ENCODE peak calls at places on chromosomes 11 and 22, in six cellular contexts. Y is thoracic aorta, O is mammary epithelial cell, C is HFF-Myc, S is sigmoid colon, G is fibroblast of lung. H is an unnamed sample.

GRCh38 chr11:11987503-11988022 is 20.9 kb downstream of the DKK3 start:
- DNase-seq in Y (no peak), O (no peak), C (peak), S (no peak), G (peak), H (peak)

GRCh38 chr22:39356464-39356863 is 6.7 kb downstream of the SYNGR1 start:
- DNase-seq in Y (no peak), O (no peak), C (no peak), S (no peak), G (no peak), H (no peak)

GRCh38 chr11:67501854-67502253 is 3.3 kb downstream of the PITPNM1 start:
- DNase-seq in Y (no peak), O (no peak), C (no peak), S (no peak), G (no peak), H (no peak)

GRCh38 chr11:31806186-31806943 is 4.8 kb downstream of the PAX6 start:
- DNase-seq in Y (no peak), O (no peak), C (no peak), S (no peak), G (peak), H (no peak)

GRCh38 chr11:128506999-128507591 is 80.3 kb downstream of the ETS1 start:
- DNase-seq in Y (peak), O (peak), C (peak), S (peak), G (peak), H (peak)

GRCh38 chr22:44752285-44753188 is at the start of gene ARHGAP8:
- DNase-seq in Y (no peak), O (no peak), C (no peak), S (no peak), G (no peak), H (no peak)

GRCh38 chr11:8541448-8541847 is 52.6 kb downstream of the STK33 start:
- DNase-seq in Y (no peak), O (no peak), C (no peak), S (no peak), G (no peak), H (no peak)

GRCh38 chr11:45794169-45794568 is 10.8 kb upstream of the SLC35C1 start:
- DNase-seq in Y (no peak), O (no peak), C (no peak), S (peak), G (no peak), H (no peak)

GRCh38 chr11:94649254-94649653 is 82.1 kb downstream of the PIWIL4 start:
- DNase-seq in Y (no peak), O (no peak), C (no peak), S (no peak), G (no peak), H (no peak)

GRCh38 chr11:124602193-124602592 is 9.0 kb upstream of the PANX3 start:
- DNase-seq in Y (no peak), O (peak), C (no peak), S (no peak), G (peak), H (peak)

GRCh38 chr11:32343325-32344008 is 91.9 kb downstream of the WT1 start:
- DNase-seq in Y (no peak), O (peak), C (no peak), S (no peak), G (no peak), H (no peak)

GRCh38 chr11:82976786-82977185 is 75.2 kb downstream of the DDIAS start:
- DNase-seq in Y (no peak), O (no peak), C (no peak), S (no peak), G (no peak), H (no peak)

GRCh38 chr11:111748035-111748804 is 18.0 kb downstream of the PPP2R1B start:
- DNase-seq in Y (no peak), O (no peak), C (no peak), S (no peak), G (no peak), H (no peak)

GRCh38 chr11:105367129-105367528 is 227.6 kb upstream of the CARD18 start:
- DNase-seq in Y (no peak), O (peak), C (no peak), S (no peak), G (no peak), H (no peak)

GRCh38 chr22:19289475-19290161 is 1.9 kb downstream of the CLTCL1 start:
- DNase-seq in Y (no peak), O (peak), C (no peak), S (no peak), G (peak), H (peak)

GRCh38 chr22:21693333-21693998 is 27.7 kb downstream of the PPIL2 start:
- DNase-seq in Y (no peak), O (no peak), C (no peak), S (no peak), G (no peak), H (no peak)

GRCh38 chr11:75553889-75554257 is 8.2 kb upstream of the SERPINH1 start:
- DNase-seq in Y (no peak), O (no peak), C (no peak), S (no peak), G (no peak), H (no peak)

GRCh38 chr22:27554841-27555456 is 246.6 kb downstream of the MN1 start:
- DNase-seq in Y (no peak), O (no peak), C (no peak), S (no peak), G (peak), H (no peak)

GRCh38 chr11:58739725-58740430 is 8.1 kb upstream of the GLYAT start:
- DNase-seq in Y (no peak), O (peak), C (no peak), S (no peak), G (peak), H (no peak)

GRCh38 chr11:134907636-134908035 is 495.6 kb upstream of the B3GAT1 start:
- DNase-seq in Y (no peak), O (no peak), C (no peak), S (no peak), G (no peak), H (no peak)

GRCh38 chr11:125069008-125069407 is 5.9 kb downstream of the SLC37A2 start:
- DNase-seq in Y (no peak), O (peak), C (no peak), S (no peak), G (peak), H (no peak)

GRCh38 chr11:78420796-78421209 is 3.2 kb upstream of the GAB2 start:
- DNase-seq in Y (peak), O (peak), C (no peak), S (peak), G (peak), H (peak)

GRCh38 chr11:22666320-22666699 is at the start of gene GAS2:
- DNase-seq in Y (no peak), O (no peak), C (no peak), S (no peak), G (no peak), H (no peak)

GRCh38 chr11:60785806-60786361 is 751 bp downstream of the MS4A10 start:
- DNase-seq in Y (no peak), O (no peak), C (no peak), S (peak), G (peak), H (peak)

GRCh38 chr11:103842795-103843194 is 193.6 kb upstream of the DDI1 start:
- DNase-seq in Y (no peak), O (no peak), C (peak), S (no peak), G (peak), H (peak)

GRCh38 chr11:3095712-3096361 is 38.6 kb upstream of the CARS1 start:
- DNase-seq in Y (no peak), O (peak), C (peak), S (peak), G (peak), H (peak)

GRCh38 chr22:27197071-27197470 is 539.7 kb downstream of the MIAT start:
- DNase-seq in Y (no peak), O (no peak), C (no peak), S (no peak), G (no peak), H (no peak)

GRCh38 chr22:34943830-34944229 is 122.1 kb upstream of the ISX start:
- DNase-seq in Y (no peak), O (no peak), C (no peak), S (no peak), G (no peak), H (no peak)

GRCh38 chr11:90639687-90640086 is 416.8 kb upstream of the CHORDC1 start:
- DNase-seq in Y (no peak), O (peak), C (no peak), S (no peak), G (no peak), H (no peak)

GRCh38 chr22:33829549-33830280 is 90.6 kb downstream of the LARGE1 start:
- DNase-seq in Y (no peak), O (no peak), C (no peak), S (no peak), G (no peak), H (no peak)

GRCh38 chr11:32255876-32256275 is 165.0 kb downstream of the RCN1 start:
- DNase-seq in Y (no peak), O (no peak), C (no peak), S (no peak), G (no peak), H (no peak)

GRCh38 chr11:73191151-73191550 is 26.9 kb upstream of the P2RY2 start:
- DNase-seq in Y (no peak), O (no peak), C (no peak), S (peak), G (no peak), H (no peak)

GRCh38 chr11:120952503-120953229 is 71.2 kb upstream of the TBCEL start:
- DNase-seq in Y (peak), O (peak), C (peak), S (peak), G (peak), H (peak)

GRCh38 chr11:21556936-21557335 is 635.9 kb upstream of the ANO5 start:
- DNase-seq in Y (no peak), O (no peak), C (no peak), S (no peak), G (peak), H (peak)

GRCh38 chr11:6928916-6929315 is 2.7 kb downstream of the ZNF215 start:
- DNase-seq in Y (no peak), O (no peak), C (no peak), S (no peak), G (no peak), H (no peak)

GRCh38 chr11:132187391-132187790 is 817.0 kb downstream of the NTM start:
- DNase-seq in Y (no peak), O (no peak), C (no peak), S (no peak), G (no peak), H (no peak)

GRCh38 chr22:45207981-45208664 is 32.6 kb downstream of the KIAA0930 start:
- DNase-seq in Y (no peak), O (peak), C (peak), S (peak), G (peak), H (peak)

GRCh38 chr11:26572770-26573402 is 823 bp upstream of the MUC15 start:
- DNase-seq in Y (no peak), O (no peak), C (no peak), S (no peak), G (no peak), H (no peak)

DNA sequence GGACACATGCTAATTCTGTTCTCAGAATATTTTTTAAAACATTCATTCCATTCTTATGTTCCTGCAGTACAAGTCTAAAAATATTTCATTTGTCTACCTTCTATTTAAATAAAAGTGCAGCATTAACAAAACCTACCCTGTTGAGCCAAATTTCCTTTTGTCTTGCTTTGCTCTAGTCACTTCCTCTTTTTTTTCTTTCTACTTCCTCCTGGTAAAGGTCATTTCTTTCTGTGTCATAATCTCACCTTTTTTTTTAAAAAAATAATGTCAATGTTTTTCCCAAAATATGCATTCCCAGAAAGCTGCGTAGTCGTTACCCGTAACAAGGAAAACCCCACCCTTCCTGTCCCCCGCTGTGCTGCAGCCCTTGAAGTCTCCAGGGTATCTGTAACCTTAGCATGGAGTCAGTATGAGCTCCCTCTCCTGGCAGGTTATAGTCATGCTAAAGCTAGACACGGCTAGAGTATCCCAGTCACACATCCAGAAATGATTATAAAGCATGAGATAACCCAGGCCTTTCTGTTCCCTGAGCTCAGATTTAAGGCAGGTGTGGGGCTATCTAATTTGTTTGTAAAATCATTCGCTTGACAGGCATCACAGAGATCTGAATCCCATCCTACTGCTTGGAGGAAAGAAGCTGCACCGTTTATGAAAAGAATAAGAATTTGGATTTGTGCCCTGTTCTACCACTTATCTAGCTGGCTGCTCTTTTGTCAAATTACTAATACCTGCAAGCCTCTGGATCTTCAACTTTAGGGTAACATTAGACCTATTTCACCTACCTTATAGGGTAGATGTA is 51.1 kb upstream of the EED start:
- DNase-seq in Y (peak), O (peak), C (peak), S (peak), G (peak), H (peak)
- H3K4me3 ChIP-seq in Y (peak), O (no peak), C (no peak), S (no peak), G (no peak), H (no peak)

DNA sequence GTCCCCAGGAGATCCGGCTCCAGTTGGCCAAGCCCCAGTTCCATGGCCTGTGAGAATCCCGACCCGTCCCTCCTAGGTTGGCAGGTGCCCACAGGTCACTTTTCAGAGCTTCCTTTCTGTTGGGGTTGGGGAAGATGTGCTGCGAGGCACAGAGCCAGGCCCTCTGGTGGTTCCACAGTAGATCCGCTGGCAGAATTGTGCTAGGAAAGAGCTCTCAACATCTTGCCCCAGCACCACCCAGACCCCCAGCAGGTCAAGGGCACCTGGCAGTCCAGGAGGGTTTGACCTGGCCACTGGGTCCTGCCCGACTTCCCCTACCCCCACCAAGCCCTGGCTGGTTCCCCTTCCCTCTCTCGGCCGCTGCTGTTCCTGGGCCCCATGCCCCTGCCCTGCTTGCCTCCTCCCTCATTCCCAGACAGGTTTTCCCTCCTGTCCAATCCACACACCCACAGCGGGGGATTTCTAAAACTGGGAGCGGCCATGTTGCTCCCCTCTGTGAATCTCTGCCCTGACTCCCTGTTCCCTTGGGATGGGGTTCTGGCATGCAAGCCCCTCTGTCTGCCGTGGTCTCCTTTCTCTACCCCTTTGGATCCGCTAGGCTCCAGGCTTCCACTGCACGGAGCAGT is 26.2 kb upstream of the GCAT start:
- DNase-seq in Y (no peak), O (no peak), C (no peak), S (no peak), G (no peak), H (no peak)
- TF ChIP-seq CTCF in Y (no peak), O (peak), C (peak), S (no peak), G (peak), H (peak)

GRCh38 chr22:22772396-22772795 is 115.2 kb upstream of the IGLL5 start:
- DNase-seq in Y (no peak), O (no peak), C (no peak), S (no peak), G (no peak), H (no peak)
- H3K4me3 ChIP-seq in Y (no peak), O (no peak), C (no peak), S (no peak), G (no peak), H (no peak)

GRCh38 chr11:119155733-119156492 is 7.1 kb downstream of the ABCG4 start:
- DNase-seq in Y (no peak), O (no peak), C (no peak), S (no peak), G (no peak), H (no peak)
- TF ChIP-seq CTCF in Y (no peak), O (no peak), C (peak), S (no peak), G (no peak), H (peak)

DNA sequence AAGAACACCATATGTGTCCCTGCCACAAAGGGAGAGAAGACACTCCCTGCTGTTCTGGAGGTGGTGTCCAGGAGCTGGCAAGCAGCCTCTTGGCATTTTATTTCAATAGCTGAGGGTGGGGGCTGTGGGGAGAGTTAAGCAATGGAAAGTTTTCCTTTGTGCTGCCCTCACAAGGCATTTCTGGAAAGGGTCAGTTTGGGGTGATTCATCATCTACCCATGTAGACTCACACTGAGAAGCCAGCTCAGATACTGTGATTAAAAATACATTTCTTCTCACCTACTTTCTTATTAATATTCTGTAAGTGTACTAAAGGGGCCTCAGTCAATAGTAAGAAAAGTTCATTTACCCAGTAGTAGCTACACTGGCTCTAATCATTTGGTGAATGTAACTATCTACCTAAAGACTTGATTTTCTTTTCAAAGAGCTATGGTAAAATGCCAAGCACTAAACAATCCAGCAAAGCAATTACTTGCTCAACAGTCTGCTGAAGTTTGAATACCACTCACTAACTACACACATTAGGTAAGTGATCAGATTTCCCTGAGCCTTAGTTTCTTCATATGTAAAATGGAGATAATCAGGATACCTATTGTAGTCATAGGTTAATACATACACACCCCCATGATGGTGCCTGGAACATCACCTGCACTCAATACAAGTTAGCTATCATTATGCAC is 55.1 kb downstream of the SLC1A2 start:
- DNase-seq in Y (peak), O (peak), C (peak), S (peak), G (peak), H (peak)
- H3K4me3 ChIP-seq in Y (peak), O (no peak), C (no peak), S (no peak), G (no peak), H (no peak)

GRCh38 chr11:10289765-10290420 is 4.1 kb downstream of the SBF2 start:
- DNase-seq in Y (no peak), O (no peak), C (no peak), S (no peak), G (no peak), H (no peak)
- TF ChIP-seq CTCF in Y (no peak), O (no peak), C (no peak), S (no peak), G (no peak), H (no peak)

DNA sequence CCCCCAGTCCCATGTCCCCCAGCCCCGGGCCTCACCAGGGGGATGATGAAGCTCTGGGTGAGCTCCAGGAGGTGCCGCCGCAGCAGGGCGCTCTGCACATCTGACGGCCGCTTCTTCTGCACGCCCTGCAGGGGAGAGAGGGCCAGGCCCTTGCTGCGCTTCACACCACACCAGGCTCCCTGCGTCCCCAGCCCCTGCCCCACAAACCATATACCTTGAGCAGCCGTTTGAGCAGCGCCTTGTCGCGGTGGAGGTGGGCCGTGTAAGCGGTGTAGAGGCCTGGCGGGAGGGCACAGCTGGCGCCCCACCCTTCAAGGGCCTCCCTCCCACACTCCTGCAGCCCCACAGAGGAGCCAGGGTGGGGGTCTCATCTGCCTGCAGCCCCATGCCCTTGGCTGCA is 6.2 kb upstream of the PLXNB2 start:
- DNase-seq in Y (no peak), O (no peak), C (no peak), S (no peak), G (no peak), H (no peak)
- H3K4me3 ChIP-seq in Y (no peak), O (no peak), C (no peak), S (no peak), G (no peak), H (no peak)

GRCh38 chr11:71086687-71087258 is 165.6 kb downstream of the SHANK2 start:
- DNase-seq in Y (no peak), O (peak), C (no peak), S (no peak), G (no peak), H (no peak)
- TF ChIP-seq CTCF in Y (no peak), O (peak), C (peak), S (peak), G (peak), H (peak)

DNA sequence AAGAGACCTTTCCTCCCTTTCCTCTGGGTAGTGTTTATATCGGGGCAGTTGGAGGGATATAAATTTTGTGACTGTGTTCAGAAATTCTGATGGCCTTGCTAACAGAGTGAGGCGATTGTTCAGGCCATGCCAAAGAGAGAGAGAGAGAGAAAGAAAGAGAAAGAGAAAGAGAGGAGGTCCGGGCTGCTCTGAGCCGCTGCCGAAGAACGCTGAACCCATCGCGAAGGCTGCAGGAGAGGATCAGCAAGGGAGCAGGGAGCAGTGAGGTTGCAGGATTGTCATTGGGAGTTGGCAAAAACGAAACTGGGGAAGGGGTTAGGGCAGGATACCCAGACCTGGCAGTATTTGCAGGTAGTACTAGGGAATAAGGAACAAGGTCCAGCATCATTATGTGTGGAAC is 537.1 kb downstream of the INSC start:
- DNase-seq in Y (no peak), O (no peak), C (no peak), S (no peak), G (no peak), H (no peak)
- H3K4me3 ChIP-seq in Y (peak), O (no peak), C (no peak), S (no peak), G (peak), H (peak)

GRCh38 chr11:64996710-64997380 is at the start of gene BATF2:
- DNase-seq in Y (peak), O (peak), C (peak), S (peak), G (peak), H (peak)
- TF ChIP-seq CTCF in Y (peak), O (peak), C (peak), S (peak), G (peak), H (peak)